ENCODE peak calls at places on chromosomes 7 and 10, in five cellular contexts. Z is mesenchymal stem cell, K is NCI-H146, V is cardiac fibroblast, W is caudate nucleus. J is an unnamed sample.

GRCh38 chr10:118958984-118959916 is 70.3 kb upstream of the NANOS1 start:
- DNase-seq in Z (peak), K (no peak), V (peak), W (peak), J (no peak)

GRCh38 chr7:50982626-50983025 is 199.9 kb upstream of the GRB10 start:
- DNase-seq in V (no peak), Z (no peak), W (no peak), K (no peak), J (no peak)

GRCh38 chr10:103605359-103606156 is 112.1 kb downstream of the NEURL1 start:
- DNase-seq in Z (peak), W (peak), K (no peak), V (peak), J (peak)

GRCh38 chr10:43287056-43288007 is 20.5 kb upstream of the RASGEF1A start:
- DNase-seq in Z (peak), V (no peak), W (no peak), K (no peak), J (peak)

GRCh38 chr10:90407116-90407515 is 450.7 kb downstream of the HTR7 start:
- DNase-seq in V (no peak), Z (peak), K (no peak), W (no peak), J (no peak)

GRCh38 chr7:55081067-55081853 is 62.4 kb downstream of the EGFR start:
- DNase-seq in K (no peak), Z (no peak), W (no peak), V (peak), J (no peak)

GRCh38 chr7:144534655-144535395 is 131.3 kb upstream of the NOBOX start:
- DNase-seq in K (no peak), W (no peak), Z (no peak), V (no peak), J (no peak)

GRCh38 chr10:42930516-42931205 is 146.2 kb upstream of the RET start:
- DNase-seq in Z (no peak), V (no peak), K (peak), W (no peak), J (no peak)

GRCh38 chr10:17784701-17785100 is 24.4 kb upstream of the MRC1 start:
- DNase-seq in Z (no peak), V (peak), K (no peak), W (no peak), J (no peak)

GRCh38 chr7:39741942-39742623 is 118.7 kb downstream of the RALA start:
- DNase-seq in Z (peak), W (no peak), V (peak), K (peak), J (peak)

GRCh38 chr7:157612664-157613561 is 276.1 kb downstream of the DNAJB6 start:
- DNase-seq in Z (no peak), V (no peak), K (no peak), W (no peak), J (peak)

GRCh38 chr10:121080324-121080807 is 229.2 kb downstream of the WDR11 start:
- DNase-seq in W (no peak), Z (peak), K (no peak), V (no peak), J (peak)

GRCh38 chr10:61779950-61780659 is 117.4 kb downstream of the CABCOCO1 start:
- DNase-seq in Z (peak), V (peak), K (no peak), W (no peak), J (no peak)

GRCh38 chr10:62816179-62817119 is at the start of gene EGR2:
- DNase-seq in Z (peak), K (peak), V (peak), W (peak), J (peak)

GRCh38 chr7:128869138-128869943 is 6.7 kb downstream of the ATP6V1F start:
- DNase-seq in W (peak), V (peak), Z (peak), K (peak), J (peak)

GRCh38 chr7:12210179-12211053 is 678 bp upstream of the TMEM106B start:
- DNase-seq in K (peak), W (peak), Z (no peak), V (no peak), J (no peak)